ENCODE peak calls at places on chromosome 6, in four cellular contexts. One of them, this sample, is unnamed.

GRCh38 chr6:144150673-144151009 is 324 bp downstream of the STX11 start:
- DNase-seq in stimulated activated CD4-positive, alpha-beta T cell treated with anti-CD3 and anti-CD28 coated beads, Interleukin-12 subunit alpha, Interleukin-12 subunit beta, amount 100 ng/mL, for 24 hours: peak; percentile 1
- DNase-seq in AG09319: no peak
- DNase-seq in GDM1: no peak
- DNase-seq in this sample: no peak

GRCh38 chr6:15441215-15441868 is 195.5 kb downstream of the JARID2 start:
- DNase-seq in stimulated activated CD4-positive, alpha-beta T cell treated with anti-CD3 and anti-CD28 coated beads, Interleukin-12 subunit alpha, Interleukin-12 subunit beta, amount 100 ng/mL, for 24 hours: no peak
- DNase-seq in AG09319: peak; percentile 57
- DNase-seq in GDM1: no peak
- DNase-seq in this sample: peak; percentile 54

GRCh38 chr6:93886416-93886815 is 467.1 kb upstream of the EPHA7 start:
- DNase-seq in stimulated activated CD4-positive, alpha-beta T cell treated with anti-CD3 and anti-CD28 coated beads, Interleukin-12 subunit alpha, Interleukin-12 subunit beta, amount 100 ng/mL, for 24 hours: no peak
- DNase-seq in AG09319: no peak
- DNase-seq in GDM1: no peak
- DNase-seq in this sample: no peak

GRCh38 chr6:34246563-34247391 is 2.0 kb downstream of the SMIM29 start:
- DNase-seq in stimulated activated CD4-positive, alpha-beta T cell treated with anti-CD3 and anti-CD28 coated beads, Interleukin-12 subunit alpha, Interleukin-12 subunit beta, amount 100 ng/mL, for 24 hours: peak; percentile 22
- DNase-seq in AG09319: no peak
- DNase-seq in GDM1: peak; percentile 35
- DNase-seq in this sample: no peak

GRCh38 chr6:157235600-157236039 is 87.7 kb downstream of the TMEM242 start:
- DNase-seq in stimulated activated CD4-positive, alpha-beta T cell treated with anti-CD3 and anti-CD28 coated beads, Interleukin-12 subunit alpha, Interleukin-12 subunit beta, amount 100 ng/mL, for 24 hours: peak; percentile 16
- DNase-seq in AG09319: no peak
- DNase-seq in GDM1: no peak
- DNase-seq in this sample: no peak

GRCh38 chr6:150267686-150268561 is 100.9 kb upstream of the IYD start:
- DNase-seq in stimulated activated CD4-positive, alpha-beta T cell treated with anti-CD3 and anti-CD28 coated beads, Interleukin-12 subunit alpha, Interleukin-12 subunit beta, amount 100 ng/mL, for 24 hours: no peak
- DNase-seq in AG09319: no peak
- DNase-seq in GDM1: no peak
- DNase-seq in this sample: peak; percentile 52

GRCh38 chr6:161598896-161599295 is 325.0 kb upstream of the AGPAT4 start:
- DNase-seq in stimulated activated CD4-positive, alpha-beta T cell treated with anti-CD3 and anti-CD28 coated beads, Interleukin-12 subunit alpha, Interleukin-12 subunit beta, amount 100 ng/mL, for 24 hours: no peak
- DNase-seq in AG09319: no peak
- DNase-seq in GDM1: no peak
- DNase-seq in this sample: no peak

GRCh38 chr6:108651781-108652227 is 91.1 kb downstream of the FOXO3 start:
- DNase-seq in stimulated activated CD4-positive, alpha-beta T cell treated with anti-CD3 and anti-CD28 coated beads, Interleukin-12 subunit alpha, Interleukin-12 subunit beta, amount 100 ng/mL, for 24 hours: no peak
- DNase-seq in AG09319: peak; percentile 63
- DNase-seq in GDM1: no peak
- DNase-seq in this sample: peak; percentile 88

GRCh38 chr6:11236915-11237314 is 4.4 kb upstream of the NEDD9 start:
- DNase-seq in stimulated activated CD4-positive, alpha-beta T cell treated with anti-CD3 and anti-CD28 coated beads, Interleukin-12 subunit alpha, Interleukin-12 subunit beta, amount 100 ng/mL, for 24 hours: no peak
- DNase-seq in AG09319: no peak
- DNase-seq in GDM1: no peak
- DNase-seq in this sample: no peak

GRCh38 chr6:15996030-15996429 is 132.9 kb upstream of the MYLIP start:
- DNase-seq in stimulated activated CD4-positive, alpha-beta T cell treated with anti-CD3 and anti-CD28 coated beads, Interleukin-12 subunit alpha, Interleukin-12 subunit beta, amount 100 ng/mL, for 24 hours: no peak
- DNase-seq in AG09319: no peak
- DNase-seq in GDM1: no peak
- DNase-seq in this sample: no peak

GRCh38 chr6:146896062-146896813 is 297.5 kb downstream of the ADGB start:
- DNase-seq in stimulated activated CD4-positive, alpha-beta T cell treated with anti-CD3 and anti-CD28 coated beads, Interleukin-12 subunit alpha, Interleukin-12 subunit beta, amount 100 ng/mL, for 24 hours: no peak
- DNase-seq in AG09319: no peak
- DNase-seq in GDM1: no peak
- DNase-seq in this sample: no peak

GRCh38 chr6:120056085-120056484 is 706.5 kb upstream of the MAN1A1 start:
- DNase-seq in stimulated activated CD4-positive, alpha-beta T cell treated with anti-CD3 and anti-CD28 coated beads, Interleukin-12 subunit alpha, Interleukin-12 subunit beta, amount 100 ng/mL, for 24 hours: no peak
- DNase-seq in AG09319: no peak
- DNase-seq in GDM1: no peak
- DNase-seq in this sample: no peak

GRCh38 chr6:15619330-15619729 is 43.5 kb downstream of the DTNBP1 start:
- DNase-seq in stimulated activated CD4-positive, alpha-beta T cell treated with anti-CD3 and anti-CD28 coated beads, Interleukin-12 subunit alpha, Interleukin-12 subunit beta, amount 100 ng/mL, for 24 hours: no peak
- DNase-seq in AG09319: no peak
- DNase-seq in GDM1: no peak
- DNase-seq in this sample: no peak

GRCh38 chr6:27161946-27162603 is 85.4 kb upstream of the PRSS16 start:
- DNase-seq in stimulated activated CD4-positive, alpha-beta T cell treated with anti-CD3 and anti-CD28 coated beads, Interleukin-12 subunit alpha, Interleukin-12 subunit beta, amount 100 ng/mL, for 24 hours: no peak
- DNase-seq in AG09319: no peak
- DNase-seq in GDM1: peak; percentile 18
- DNase-seq in this sample: no peak

GRCh38 chr6:125931733-125932450 is 24.7 kb upstream of the HINT3 start:
- DNase-seq in stimulated activated CD4-positive, alpha-beta T cell treated with anti-CD3 and anti-CD28 coated beads, Interleukin-12 subunit alpha, Interleukin-12 subunit beta, amount 100 ng/mL, for 24 hours: no peak
- DNase-seq in AG09319: no peak
- DNase-seq in GDM1: no peak
- DNase-seq in this sample: no peak

GRCh38 chr6:104638841-104639290 is 220.9 kb downstream of the HACE1 start:
- DNase-seq in stimulated activated CD4-positive, alpha-beta T cell treated with anti-CD3 and anti-CD28 coated beads, Interleukin-12 subunit alpha, Interleukin-12 subunit beta, amount 100 ng/mL, for 24 hours: no peak
- DNase-seq in AG09319: no peak
- DNase-seq in GDM1: peak; percentile 19
- DNase-seq in this sample: no peak

GRCh38 chr6:148329568-148330299 is 12.9 kb upstream of the SASH1 start:
- DNase-seq in stimulated activated CD4-positive, alpha-beta T cell treated with anti-CD3 and anti-CD28 coated beads, Interleukin-12 subunit alpha, Interleukin-12 subunit beta, amount 100 ng/mL, for 24 hours: no peak
- DNase-seq in AG09319: no peak
- DNase-seq in GDM1: no peak
- DNase-seq in this sample: peak; percentile 96

GRCh38 chr6:107113460-107114212 is 1.7 kb downstream of the BEND3 start:
- DNase-seq in stimulated activated CD4-positive, alpha-beta T cell treated with anti-CD3 and anti-CD28 coated beads, Interleukin-12 subunit alpha, Interleukin-12 subunit beta, amount 100 ng/mL, for 24 hours: no peak
- DNase-seq in AG09319: no peak
- DNase-seq in GDM1: no peak
- DNase-seq in this sample: no peak

GRCh38 chr6:36029464-36029863 is 1.9 kb downstream of the MAPK14 start:
- DNase-seq in stimulated activated CD4-positive, alpha-beta T cell treated with anti-CD3 and anti-CD28 coated beads, Interleukin-12 subunit alpha, Interleukin-12 subunit beta, amount 100 ng/mL, for 24 hours: no peak
- DNase-seq in AG09319: peak; percentile 53
- DNase-seq in GDM1: no peak
- DNase-seq in this sample: peak; percentile 67

GRCh38 chr6:20203561-20204528 is 8.4 kb downstream of the MBOAT1 start:
- DNase-seq in stimulated activated CD4-positive, alpha-beta T cell treated with anti-CD3 and anti-CD28 coated beads, Interleukin-12 subunit alpha, Interleukin-12 subunit beta, amount 100 ng/mL, for 24 hours: no peak
- DNase-seq in AG09319: no peak
- DNase-seq in GDM1: no peak
- DNase-seq in this sample: no peak

GRCh38 chr6:54411767-54412166 is 103.5 kb downstream of the TINAG start:
- DNase-seq in stimulated activated CD4-positive, alpha-beta T cell treated with anti-CD3 and anti-CD28 coated beads, Interleukin-12 subunit alpha, Interleukin-12 subunit beta, amount 100 ng/mL, for 24 hours: no peak
- DNase-seq in AG09319: no peak
- DNase-seq in GDM1: no peak
- DNase-seq in this sample: no peak

GRCh38 chr6:80541186-80541585 is 434.7 kb downstream of the BCKDHB start:
- DNase-seq in stimulated activated CD4-positive, alpha-beta T cell treated with anti-CD3 and anti-CD28 coated beads, Interleukin-12 subunit alpha, Interleukin-12 subunit beta, amount 100 ng/mL, for 24 hours: no peak
- DNase-seq in AG09319: no peak
- DNase-seq in GDM1: no peak
- DNase-seq in this sample: peak; percentile 51

This sample was measured in AG09309.